ENCODE peak calls at places on chromosomes 12 and 14, in five cellular contexts. V, U, T, S and W are unnamed samples.

GRCh38 chr12:19771858-19772257 is 332.6 kb downstream of the AEBP2 start:
- DNase-seq in V (no peak), U (no peak), T (no peak), S (peak), W (no peak)

GRCh38 chr12:42332301-42332894 is 6.4 kb downstream of the PPHLN1 start:
- DNase-seq in V (peak), U (peak), T (no peak), S (peak), W (peak)

GRCh38 chr12:54546511-54546910 is 2.9 kb upstream of the PDE1B start:
- DNase-seq in V (no peak), U (no peak), T (no peak), S (no peak), W (peak)

GRCh38 chr12:25496098-25496587 is 56.9 kb downstream of the LMNTD1 start:
- DNase-seq in V (no peak), U (no peak), T (no peak), S (peak), W (no peak)

GRCh38 chr14:88597601-88598000 is 34.8 kb downstream of the ZC3H14 start:
- DNase-seq in V (no peak), U (no peak), T (no peak), S (no peak), W (no peak)

GRCh38 chr12:29728033-29728432 is 55.7 kb downstream of the TMTC1 start:
- DNase-seq in V (no peak), U (no peak), T (no peak), S (no peak), W (no peak)

GRCh38 chr14:58808828-58809227 is 171.1 kb downstream of the DACT1 start:
- DNase-seq in V (no peak), U (peak), T (no peak), S (peak), W (no peak)

GRCh38 chr12:117408161-117408791 is 46.9 kb upstream of the NOS1 start:
- DNase-seq in V (no peak), U (no peak), T (no peak), S (peak), W (no peak)

GRCh38 chr12:65876898-65877721 is 52.8 kb downstream of the HMGA2 start:
- DNase-seq in V (peak), U (no peak), T (no peak), S (peak), W (no peak)

GRCh38 chr12:70640901-70641300 is 3.7 kb upstream of the PTPRB start:
- DNase-seq in V (no peak), U (no peak), T (no peak), S (no peak), W (no peak)

GRCh38 chr12:68373836-68374314 is 41.7 kb upstream of the MDM1 start:
- DNase-seq in V (no peak), U (no peak), T (no peak), S (no peak), W (peak)

GRCh38 chr14:23910081-23910875 is 43.3 kb upstream of the DHRS4 start:
- DNase-seq in V (peak), U (peak), T (peak), S (peak), W (peak)

GRCh38 chr12:130807309-130807708 is 31.7 kb downstream of the STX2 start:
- DNase-seq in V (no peak), U (no peak), T (no peak), S (no peak), W (no peak)

GRCh38 chr12:2384533-2385328 is 331.9 kb downstream of the CACNA1C start:
- DNase-seq in V (no peak), U (no peak), T (no peak), S (no peak), W (no peak)

GRCh38 chr12:49264466-49264872 is 413 bp upstream of the TUBA1C start:
- DNase-seq in V (no peak), U (no peak), T (peak), S (no peak), W (no peak)

GRCh38 chr12:110253176-110253575 is 27.9 kb upstream of the ATP2A2 start:
- DNase-seq in V (no peak), U (no peak), T (no peak), S (no peak), W (peak)

GRCh38 chr12:124523071-124523470 is 44.3 kb downstream of the NCOR2 start:
- DNase-seq in V (no peak), U (no peak), T (no peak), S (peak), W (no peak)

GRCh38 chr12:90327783-90328743 is 619.4 kb upstream of the ATP2B1 start:
- DNase-seq in V (no peak), U (no peak), T (no peak), S (peak), W (no peak)

GRCh38 chr12:28998662-28999120 is 150.4 kb upstream of the FAR2 start:
- DNase-seq in V (peak), U (peak), T (no peak), S (peak), W (peak)

GRCh38 chr12:132282950-132283771 is 46.2 kb downstream of the GALNT9 start:
- DNase-seq in V (no peak), U (no peak), T (no peak), S (no peak), W (peak)

GRCh38 chr12:79920421-79921238 is 14.3 kb downstream of the PPP1R12A start:
- DNase-seq in V (no peak), U (no peak), T (no peak), S (no peak), W (peak)

GRCh38 chr12:113676117-113676516 is 204.4 kb upstream of the LHX5 start:
- DNase-seq in V (no peak), U (no peak), T (no peak), S (no peak), W (no peak)

GRCh38 chr12:18737819-18738218 is at the start of the genes CAPZA3 and PLCZ1:
- DNase-seq in V (no peak), U (no peak), T (no peak), S (no peak), W (no peak)

GRCh38 chr12:11658796-11659195 is 9.3 kb downstream of the ETV6 start:
- DNase-seq in V (no peak), U (no peak), T (no peak), S (no peak), W (no peak)

GRCh38 chr14:88995437-88996198 is 171.2 kb downstream of the TTC8 start:
- DNase-seq in V (no peak), U (peak), T (no peak), S (no peak), W (no peak)

GRCh38 chr14:65414961-65415589 is 2.5 kb downstream of the FUT8 start:
- DNase-seq in V (peak), U (peak), T (no peak), S (peak), W (peak)

GRCh38 chr12:116089080-116089479 is 188.4 kb downstream of the MED13L start:
- DNase-seq in V (no peak), U (no peak), T (no peak), S (no peak), W (no peak)

GRCh38 chr12:116091579-116091978 is 185.9 kb downstream of the MED13L start:
- DNase-seq in V (no peak), U (no peak), T (no peak), S (no peak), W (no peak)

GRCh38 chr12:116090516-116090915 is 187.0 kb downstream of the MED13L start:
- DNase-seq in V (no peak), U (no peak), T (no peak), S (no peak), W (no peak)

GRCh38 chr12:116087399-116087798 is 190.1 kb downstream of the MED13L start:
- DNase-seq in V (no peak), U (no peak), T (no peak), S (no peak), W (no peak)

GRCh38 chr12:116087962-116088361 is 189.5 kb downstream of the MED13L start:
- DNase-seq in V (peak), U (no peak), T (no peak), S (no peak), W (peak)
- TF ChIP-seq MYC in V (no peak), U (no peak), T (no peak), S (no peak), W (no peak)

GRCh38 chr12:76081909-76082308 is 2.6 kb downstream of the NAP1L1 start:
- DNase-seq in V (no peak), U (no peak), T (no peak), S (no peak), W (no peak)

GRCh38 chr12:76083246-76083735 is 1.2 kb downstream of the NAP1L1 start:
- DNase-seq in V (no peak), U (no peak), T (no peak), S (peak), W (no peak)

GRCh38 chr12:76078748-76079147 is 5.7 kb downstream of the NAP1L1 start:
- DNase-seq in V (no peak), U (no peak), T (no peak), S (no peak), W (peak)

GRCh38 chr12:76080017-76080728 is 4.3 kb downstream of the NAP1L1 start:
- DNase-seq in V (peak), U (no peak), T (no peak), S (no peak), W (no peak)

DNA sequence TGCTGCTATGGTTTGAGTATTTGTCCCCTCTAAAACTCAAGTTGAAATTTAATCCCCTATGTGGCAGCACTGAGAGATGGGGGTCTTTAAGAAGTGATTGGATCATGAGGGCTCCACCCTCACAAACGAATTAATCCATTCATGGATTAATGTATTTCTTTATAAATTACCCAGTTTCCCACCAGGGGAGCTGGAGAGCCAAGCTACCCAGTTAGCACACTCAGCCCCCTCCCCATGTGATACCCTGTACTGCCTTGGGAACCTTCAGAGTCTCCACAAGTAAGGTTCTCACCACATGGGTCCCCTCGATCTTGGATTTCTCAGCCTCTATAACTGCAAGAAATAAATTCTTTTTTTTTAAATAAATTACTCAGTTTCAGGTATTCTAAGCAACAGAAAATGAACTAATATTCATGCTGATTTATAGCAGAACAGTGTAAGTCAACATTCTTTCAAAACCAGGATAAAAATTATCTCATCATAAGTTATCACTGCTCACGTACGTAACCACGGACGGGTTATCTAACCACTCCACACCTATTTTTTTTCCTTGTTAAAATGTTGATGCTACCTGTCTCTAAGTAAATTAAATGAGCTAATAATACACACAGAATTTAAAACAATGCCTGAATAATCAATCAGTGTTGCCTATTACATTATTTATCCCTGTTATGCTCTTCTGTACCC is 3.6 kb downstream of the NAP1L1 start:
- DNase-seq in V (peak), U (peak), T (no peak), S (no peak), W (peak)
- H3K4me3 ChIP-seq in V (no peak), U (no peak), T (no peak), S (no peak), W (peak)

GRCh38 chr14:105536051-105536450 is 9.7 kb downstream of the TMEM121 start:
- DNase-seq in V (no peak), U (no peak), T (no peak), S (no peak), W (no peak)

GRCh38 chr14:105537580-105538474 is 11.4 kb downstream of the TMEM121 start:
- DNase-seq in V (no peak), U (no peak), T (peak), S (no peak), W (peak)

GRCh38 chr14:105536691-105537579 is 10.6 kb downstream of the TMEM121 start:
- DNase-seq in V (no peak), U (no peak), T (no peak), S (no peak), W (no peak)

GRCh38 chr14:105540811-105541210 is 14.4 kb downstream of the TMEM121 start:
- DNase-seq in V (no peak), U (no peak), T (no peak), S (no peak), W (no peak)

GRCh38 chr14:105538481-105539049 is 12.2 kb downstream of the TMEM121 start:
- DNase-seq in V (no peak), U (no peak), T (no peak), S (no peak), W (no peak)
- TF ChIP-seq MAX in V (no peak), U (no peak), T (no peak), S (no peak), W (no peak)

GRCh38 chr12:50353869-50354593 is 42.4 kb downstream of the FAM186A start:
- DNase-seq in V (no peak), U (no peak), T (no peak), S (peak), W (no peak)
- TF ChIP-seq MYC in V (no peak), U (no peak), T (no peak), S (no peak), W (no peak)

GRCh38 chr14:104107101-104107581 is 21.6 kb downstream of the ASPG start:
- DNase-seq in V (no peak), U (no peak), T (no peak), S (no peak), W (no peak)
- H3K4me3 ChIP-seq in V (no peak), U (no peak), T (no peak), S (no peak), W (no peak)

GRCh38 chr12:5973461-5974115 is 28.5 kb upstream of the ANO2 start:
- DNase-seq in V (no peak), U (no peak), T (no peak), S (no peak), W (no peak)

GRCh38 chr12:5971194-5971850 is 26.3 kb upstream of the ANO2 start:
- DNase-seq in V (no peak), U (no peak), T (no peak), S (no peak), W (no peak)

GRCh38 chr12:5967645-5968415 is 22.8 kb upstream of the ANO2 start:
- DNase-seq in V (no peak), U (no peak), T (no peak), S (no peak), W (no peak)

GRCh38 chr12:5969156-5969973 is 24.3 kb upstream of the ANO2 start:
- DNase-seq in V (no peak), U (no peak), T (no peak), S (no peak), W (no peak)

DNA sequence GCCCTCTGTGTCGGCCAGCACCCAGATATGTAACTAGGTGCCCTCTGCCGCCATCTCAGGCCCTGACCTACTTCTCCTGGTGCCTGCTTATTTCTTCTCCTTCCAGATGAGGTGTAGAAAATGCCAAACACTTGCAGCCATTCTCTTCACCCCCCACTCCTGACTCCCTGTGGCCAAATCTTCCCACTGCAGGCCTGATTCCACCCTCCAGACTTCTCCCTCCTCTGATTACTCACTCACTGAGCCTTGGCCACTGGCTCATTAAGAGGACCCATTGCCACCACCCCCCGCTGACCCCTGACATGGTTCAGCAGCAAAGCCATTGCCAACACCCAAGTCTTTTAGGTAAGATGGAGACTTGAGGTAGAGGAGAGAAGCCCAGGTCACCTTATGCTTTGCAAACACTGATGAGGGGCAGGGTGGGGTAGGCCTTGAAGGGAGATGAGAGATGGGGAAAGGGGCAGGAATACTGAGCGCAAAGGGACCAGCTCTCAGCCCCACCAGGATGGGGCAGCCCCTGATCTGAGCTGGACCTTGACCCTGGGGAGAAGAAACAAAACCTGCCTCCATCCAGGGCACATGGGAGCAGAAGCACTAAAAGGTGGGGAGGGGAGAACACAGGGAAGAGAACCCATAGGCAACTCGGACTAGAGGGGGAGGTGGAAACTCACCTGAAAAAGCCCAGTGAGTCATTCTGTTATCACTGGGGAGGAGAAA is 25.1 kb upstream of the ANO2 start:
- DNase-seq in V (no peak), U (no peak), T (no peak), S (no peak), W (no peak)
- TF ChIP-seq MAX in V (no peak), U (no peak), T (no peak), S (no peak), W (no peak)

GRCh38 chr14:68942281-68943035 is 36.6 kb downstream of the ACTN1 start:
- DNase-seq in V (no peak), U (peak), T (no peak), S (no peak), W (peak)

GRCh38 chr14:68940614-68941185 is 38.4 kb downstream of the ACTN1 start:
- DNase-seq in V (no peak), U (no peak), T (no peak), S (no peak), W (no peak)

GRCh38 chr14:68939893-68940613 is 39.0 kb downstream of the ACTN1 start:
- DNase-seq in V (peak), U (peak), T (no peak), S (peak), W (no peak)

GRCh38 chr14:68943107-68943506 is 36.0 kb downstream of the ACTN1 start:
- DNase-seq in V (no peak), U (no peak), T (no peak), S (no peak), W (no peak)

GRCh38 chr14:68941820-68942219 is 37.3 kb downstream of the ACTN1 start:
- DNase-seq in V (peak), U (peak), T (no peak), S (peak), W (no peak)
- TF ChIP-seq MYC in V (no peak), U (no peak), T (no peak), S (no peak), W (no peak)